ENCODE peak calls at places on chromosomes 12 and 14, in ten cellular contexts. One of them, this sample, is unnamed. For H3K9me3, the result is how much of the 10 kb centered on the place peaks cover.

GRCh38 chr12:124699878-124700277 is 132.5 kb upstream of the NCOR2 start:
- DNase-seq in heart left ventricle: no peak
- DNase-seq in OCI-LY7: no peak
- DNase-seq in K562: no peak
- DNase-seq in left ventricle myocardium inferior: no peak
- DNase-seq in body of pancreas: no peak
- DNase-seq in CD8-positive, alpha-beta T cell: no peak
- DNase-seq in CD8-positive, alpha-beta memory T cell: no peak
- DNase-seq in psoas muscle: no peak
- DNase-seq in IMR-90: no peak
- DNase-seq in this sample: no peak

GRCh38 chr12:13534645-13535398 is 338.3 kb downstream of the EMP1 start:
- DNase-seq in heart left ventricle: peak
- DNase-seq in OCI-LY7: peak
- DNase-seq in K562: peak
- DNase-seq in left ventricle myocardium inferior: peak
- DNase-seq in body of pancreas: peak
- DNase-seq in CD8-positive, alpha-beta T cell: peak
- DNase-seq in CD8-positive, alpha-beta memory T cell: peak
- DNase-seq in psoas muscle: peak
- DNase-seq in IMR-90: peak
- DNase-seq in this sample: peak

GRCh38 chr12:52526511-52526951 is 6.3 kb upstream of the KRT5 start:
- DNase-seq in heart left ventricle: no peak
- DNase-seq in OCI-LY7: no peak
- DNase-seq in K562: no peak
- DNase-seq in left ventricle myocardium inferior: no peak
- DNase-seq in body of pancreas: no peak
- DNase-seq in CD8-positive, alpha-beta T cell: no peak
- DNase-seq in CD8-positive, alpha-beta memory T cell: peak
- DNase-seq in psoas muscle: no peak
- DNase-seq in IMR-90: no peak
- DNase-seq in this sample: no peak

GRCh38 chr14:35331605-35332516 is 39.7 kb downstream of the PSMA6 start:
- DNase-seq in heart left ventricle: no peak
- DNase-seq in OCI-LY7: no peak
- DNase-seq in K562: no peak
- DNase-seq in left ventricle myocardium inferior: no peak
- DNase-seq in body of pancreas: peak
- DNase-seq in CD8-positive, alpha-beta T cell: no peak
- DNase-seq in CD8-positive, alpha-beta memory T cell: no peak
- DNase-seq in psoas muscle: no peak
- DNase-seq in IMR-90: peak
- DNase-seq in this sample: no peak

GRCh38 chr12:24499151-24500146 is 449.5 kb downstream of the BCAT1 start:
- DNase-seq in heart left ventricle: no peak
- DNase-seq in OCI-LY7: no peak
- DNase-seq in K562: no peak
- DNase-seq in left ventricle myocardium inferior: no peak
- DNase-seq in body of pancreas: no peak
- DNase-seq in CD8-positive, alpha-beta T cell: no peak
- DNase-seq in CD8-positive, alpha-beta memory T cell: no peak
- DNase-seq in psoas muscle: no peak
- DNase-seq in IMR-90: peak
- DNase-seq in this sample: no peak

GRCh38 chr14:34931206-34931605 is 51.6 kb upstream of the SRP54 start:
- DNase-seq in heart left ventricle: no peak
- DNase-seq in OCI-LY7: peak
- DNase-seq in K562: no peak
- DNase-seq in left ventricle myocardium inferior: no peak
- DNase-seq in body of pancreas: no peak
- DNase-seq in CD8-positive, alpha-beta T cell: peak
- DNase-seq in CD8-positive, alpha-beta memory T cell: no peak
- DNase-seq in psoas muscle: no peak
- DNase-seq in IMR-90: peak
- DNase-seq in this sample: peak

GRCh38 chr14:89915114-89915878 is 39.2 kb downstream of the EFCAB11 start:
- DNase-seq in heart left ventricle: no peak
- DNase-seq in OCI-LY7: peak
- DNase-seq in K562: peak
- DNase-seq in left ventricle myocardium inferior: peak
- DNase-seq in body of pancreas: peak
- DNase-seq in CD8-positive, alpha-beta T cell: peak
- DNase-seq in CD8-positive, alpha-beta memory T cell: peak
- DNase-seq in psoas muscle: peak
- DNase-seq in IMR-90: peak
- DNase-seq in this sample: peak

GRCh38 chr14:61179061-61179675 is 102.0 kb downstream of the TMEM30B start:
- DNase-seq in heart left ventricle: no peak
- DNase-seq in OCI-LY7: no peak
- DNase-seq in K562: no peak
- DNase-seq in left ventricle myocardium inferior: no peak
- DNase-seq in body of pancreas: no peak
- DNase-seq in CD8-positive, alpha-beta T cell: no peak
- DNase-seq in CD8-positive, alpha-beta memory T cell: no peak
- DNase-seq in psoas muscle: no peak
- DNase-seq in IMR-90: peak
- DNase-seq in this sample: no peak

GRCh38 chr12:77679701-77680100 is 151.0 kb upstream of the NAV3 start:
- DNase-seq in heart left ventricle: no peak
- DNase-seq in OCI-LY7: no peak
- DNase-seq in K562: no peak
- DNase-seq in left ventricle myocardium inferior: no peak
- DNase-seq in body of pancreas: no peak
- DNase-seq in CD8-positive, alpha-beta T cell: no peak
- DNase-seq in CD8-positive, alpha-beta memory T cell: no peak
- DNase-seq in psoas muscle: no peak
- DNase-seq in IMR-90: no peak
- DNase-seq in this sample: no peak

GRCh38 chr12:34392741-34393085 is 370.4 kb downstream of the ALG10 start:
- DNase-seq in heart left ventricle: peak
- DNase-seq in OCI-LY7: no peak
- DNase-seq in K562: no peak
- DNase-seq in left ventricle myocardium inferior: peak
- DNase-seq in body of pancreas: no peak
- DNase-seq in CD8-positive, alpha-beta T cell: peak
- DNase-seq in CD8-positive, alpha-beta memory T cell: no peak
- DNase-seq in psoas muscle: no peak
- DNase-seq in IMR-90: no peak
- DNase-seq in this sample: no peak

GRCh38 chr12:34394211-34395055 is 372.1 kb downstream of the ALG10 start:
- DNase-seq in heart left ventricle: peak
- DNase-seq in OCI-LY7: no peak
- DNase-seq in K562: peak
- DNase-seq in left ventricle myocardium inferior: peak
- DNase-seq in body of pancreas: peak
- DNase-seq in CD8-positive, alpha-beta T cell: peak
- DNase-seq in CD8-positive, alpha-beta memory T cell: no peak
- DNase-seq in psoas muscle: peak
- DNase-seq in IMR-90: no peak
- DNase-seq in this sample: no peak

GRCh38 chr12:34395056-34396005 is 373.0 kb downstream of the ALG10 start:
- DNase-seq in heart left ventricle: peak
- DNase-seq in OCI-LY7: no peak
- DNase-seq in K562: peak
- DNase-seq in left ventricle myocardium inferior: peak
- DNase-seq in body of pancreas: peak
- DNase-seq in CD8-positive, alpha-beta T cell: peak
- DNase-seq in CD8-positive, alpha-beta memory T cell: no peak
- DNase-seq in psoas muscle: peak
- DNase-seq in IMR-90: no peak
- DNase-seq in this sample: no peak

GRCh38 chr12:34393086-34393820 is 371.0 kb downstream of the ALG10 start:
- DNase-seq in heart left ventricle: peak
- DNase-seq in OCI-LY7: no peak
- DNase-seq in K562: peak
- DNase-seq in left ventricle myocardium inferior: peak
- DNase-seq in body of pancreas: no peak
- DNase-seq in CD8-positive, alpha-beta T cell: peak
- DNase-seq in CD8-positive, alpha-beta memory T cell: no peak
- DNase-seq in psoas muscle: peak
- DNase-seq in IMR-90: no peak
- DNase-seq in this sample: no peak

GRCh38 chr12:34393821-34394150 is 371.5 kb downstream of the ALG10 start:
- DNase-seq in heart left ventricle: peak
- DNase-seq in OCI-LY7: no peak
- DNase-seq in K562: peak
- DNase-seq in left ventricle myocardium inferior: peak
- DNase-seq in body of pancreas: peak
- DNase-seq in CD8-positive, alpha-beta T cell: peak
- DNase-seq in CD8-positive, alpha-beta memory T cell: no peak
- DNase-seq in psoas muscle: peak
- DNase-seq in IMR-90: no peak
- DNase-seq in this sample: no peak
- H3K9me3 ChIP-seq in heart left ventricle: under half
- H3K9me3 ChIP-seq in OCI-LY7: under half
- H3K9me3 ChIP-seq in K562: under half
- H3K9me3 ChIP-seq in left ventricle myocardium inferior: half or more
- H3K9me3 ChIP-seq in body of pancreas: under half
- H3K9me3 ChIP-seq in CD8-positive, alpha-beta T cell: under half
- H3K9me3 ChIP-seq in CD8-positive, alpha-beta memory T cell: under half
- H3K9me3 ChIP-seq in psoas muscle: under half
- H3K9me3 ChIP-seq in IMR-90: half or more
- H3K9me3 ChIP-seq in this sample: under half

DNA sequence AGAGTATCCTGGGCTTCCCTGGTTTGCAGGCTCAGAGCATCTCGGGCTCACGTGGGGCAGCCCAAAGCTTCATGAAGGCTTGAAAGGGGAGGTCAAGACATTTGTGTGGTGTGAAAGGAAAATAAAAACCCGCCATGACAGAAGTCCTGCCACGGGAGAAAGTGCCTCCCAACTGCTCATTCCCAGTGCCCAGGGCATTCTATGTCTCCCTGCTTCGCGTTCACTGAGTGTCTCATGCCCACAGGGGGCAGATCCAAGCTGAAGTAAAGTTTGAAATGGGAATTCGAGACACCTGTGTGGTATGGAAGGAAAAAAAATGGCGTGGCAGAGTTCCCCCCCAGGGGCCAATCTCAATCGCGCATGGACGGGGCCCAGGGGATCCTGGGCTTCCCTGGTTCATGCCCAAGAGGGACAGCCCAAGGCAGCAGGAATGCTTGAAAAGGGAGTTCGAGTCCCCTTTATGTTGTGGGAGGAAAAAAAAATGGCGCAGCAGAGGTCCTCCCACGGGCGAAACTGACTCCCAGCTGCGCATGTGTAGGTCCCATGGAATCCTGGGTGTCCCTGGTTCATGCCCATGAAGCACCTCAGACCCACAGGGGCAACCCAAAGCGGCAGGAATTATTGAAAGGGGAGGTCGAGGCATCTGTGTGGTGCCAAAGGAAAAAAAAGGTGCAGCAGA is 576.7 kb downstream of the ALG10 start:
- DNase-seq in heart left ventricle: no peak
- DNase-seq in OCI-LY7: no peak
- DNase-seq in K562: no peak
- DNase-seq in left ventricle myocardium inferior: no peak
- DNase-seq in body of pancreas: no peak
- DNase-seq in CD8-positive, alpha-beta T cell: no peak
- DNase-seq in CD8-positive, alpha-beta memory T cell: no peak
- DNase-seq in psoas muscle: no peak
- DNase-seq in IMR-90: no peak
- DNase-seq in this sample: no peak
- H3K9me3 ChIP-seq in heart left ventricle: half or more
- H3K9me3 ChIP-seq in OCI-LY7: under half
- H3K9me3 ChIP-seq in K562: under half
- H3K9me3 ChIP-seq in left ventricle myocardium inferior: half or more
- H3K9me3 ChIP-seq in body of pancreas: half or more
- H3K9me3 ChIP-seq in CD8-positive, alpha-beta T cell: under half
- H3K9me3 ChIP-seq in CD8-positive, alpha-beta memory T cell: under half
- H3K9me3 ChIP-seq in psoas muscle: under half
- H3K9me3 ChIP-seq in IMR-90: half or more
- H3K9me3 ChIP-seq in this sample: half or more

GRCh38 chr12:30396576-30396975 is 299.1 kb downstream of the IPO8 start:
- DNase-seq in heart left ventricle: no peak
- DNase-seq in OCI-LY7: no peak
- DNase-seq in K562: no peak
- DNase-seq in left ventricle myocardium inferior: no peak
- DNase-seq in body of pancreas: no peak
- DNase-seq in CD8-positive, alpha-beta T cell: no peak
- DNase-seq in CD8-positive, alpha-beta memory T cell: no peak
- DNase-seq in psoas muscle: no peak
- DNase-seq in IMR-90: no peak
- DNase-seq in this sample: no peak
- H3K9me3 ChIP-seq in heart left ventricle: under half
- H3K9me3 ChIP-seq in OCI-LY7: under half
- H3K9me3 ChIP-seq in K562: under half
- H3K9me3 ChIP-seq in left ventricle myocardium inferior: under half
- H3K9me3 ChIP-seq in body of pancreas: under half
- H3K9me3 ChIP-seq in CD8-positive, alpha-beta T cell: under half
- H3K9me3 ChIP-seq in CD8-positive, alpha-beta memory T cell: under half
- H3K9me3 ChIP-seq in psoas muscle: under half
- H3K9me3 ChIP-seq in IMR-90: under half
- H3K9me3 ChIP-seq in this sample: under half

DNA sequence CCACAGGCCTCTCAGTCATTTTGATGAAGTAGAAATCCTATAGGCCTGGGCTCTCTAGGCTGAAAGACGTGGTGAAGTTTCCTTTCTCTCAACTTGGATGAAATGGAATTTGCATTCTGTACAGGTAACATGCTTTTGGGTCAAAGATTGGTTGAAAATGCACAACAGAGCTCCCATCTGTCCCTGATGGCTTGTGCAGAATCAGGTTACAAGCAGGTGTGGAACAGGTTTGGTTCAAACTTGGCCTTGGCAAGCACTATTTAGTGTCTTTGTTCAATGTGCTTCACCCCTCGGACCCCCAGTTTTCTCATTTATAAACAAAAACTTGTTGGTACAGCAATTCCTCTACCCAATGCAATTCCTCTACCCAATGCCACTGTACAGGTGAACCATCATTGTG is 1493.0 kb downstream of the AACS start:
- DNase-seq in heart left ventricle: no peak
- DNase-seq in OCI-LY7: no peak
- DNase-seq in K562: no peak
- DNase-seq in left ventricle myocardium inferior: no peak
- DNase-seq in body of pancreas: no peak
- DNase-seq in CD8-positive, alpha-beta T cell: no peak
- DNase-seq in CD8-positive, alpha-beta memory T cell: no peak
- DNase-seq in psoas muscle: no peak
- DNase-seq in IMR-90: no peak
- DNase-seq in this sample: no peak
- H3K9me3 ChIP-seq in heart left ventricle: under half
- H3K9me3 ChIP-seq in OCI-LY7: under half
- H3K9me3 ChIP-seq in K562: under half
- H3K9me3 ChIP-seq in left ventricle myocardium inferior: under half
- H3K9me3 ChIP-seq in body of pancreas: under half
- H3K9me3 ChIP-seq in CD8-positive, alpha-beta T cell: under half
- H3K9me3 ChIP-seq in CD8-positive, alpha-beta memory T cell: under half
- H3K9me3 ChIP-seq in psoas muscle: under half
- H3K9me3 ChIP-seq in IMR-90: under half
- H3K9me3 ChIP-seq in this sample: under half

This sample was measured in CD4-positive, alpha-beta T cell.